ENCODE peak calls at places on chromosomes 6 and 20, in nine cellular contexts. V, P, X, U, R, O, L, A and T are unnamed samples.

GRCh38 chr20:1906361-1907051 is 11.3 kb downstream of the SIRPA start:
- DNase-seq in V (no peak), P (no peak), X (no peak), U (no peak), R (no peak), O (no peak), L (no peak), A (no peak), T (no peak)

GRCh38 chr6:165231581-165232276 is 77.7 kb downstream of the C6orf118 start:
- DNase-seq in V (peak), P (peak), X (no peak), U (no peak), R (peak), O (peak), L (peak), A (no peak), T (peak)

GRCh38 chr20:62327726-62328495 is 25.1 kb downstream of the ADRM1 start:
- DNase-seq in V (no peak), P (no peak), X (no peak), U (no peak), R (no peak), O (no peak), L (no peak), A (no peak), T (no peak)

GRCh38 chr6:32196682-32197616 is 4.5 kb upstream of the GPSM3 start:
- DNase-seq in V (peak), P (no peak), X (no peak), U (peak), R (no peak), O (peak), L (no peak), A (no peak), T (no peak)

GRCh38 chr20:64083380-64084208 is 604 bp downstream of the LKAAEAR1 start:
- DNase-seq in V (peak), P (peak), X (no peak), U (peak), R (peak), O (peak), L (peak), A (no peak), T (peak)

GRCh38 chr6:54236984-54237383 is 71.3 kb upstream of the TINAG start:
- DNase-seq in V (no peak), P (no peak), X (no peak), U (no peak), R (no peak), O (no peak), L (no peak), A (no peak), T (no peak)

GRCh38 chr6:78076371-78076770 is 423.5 kb downstream of the MEI4 start:
- DNase-seq in V (no peak), P (no peak), X (no peak), U (no peak), R (no peak), O (no peak), L (no peak), A (no peak), T (no peak)

GRCh38 chr6:12265795-12266194 is 24.4 kb upstream of the EDN1 start:
- DNase-seq in V (no peak), P (no peak), X (no peak), U (no peak), R (peak), O (no peak), L (no peak), A (no peak), T (no peak)

GRCh38 chr6:47047479-47048411 is 5.6 kb upstream of the ADGRF1 start:
- DNase-seq in V (peak), P (peak), X (peak), U (peak), R (peak), O (peak), L (no peak), A (peak), T (peak)

GRCh38 chr6:26389349-26389799 is 6.5 kb downstream of the BTN2A2 start:
- DNase-seq in V (no peak), P (no peak), X (no peak), U (no peak), R (no peak), O (peak), L (no peak), A (no peak), T (no peak)

GRCh38 chr6:148998704-148999103 is 251.9 kb downstream of the UST start:
- DNase-seq in V (no peak), P (no peak), X (no peak), U (no peak), R (peak), O (peak), L (no peak), A (no peak), T (peak)

GRCh38 chr6:144294016-144294415 is 8.9 kb downstream of the UTRN start:
- DNase-seq in V (no peak), P (no peak), X (peak), U (no peak), R (peak), O (peak), L (no peak), A (peak), T (no peak)